ENCODE peak calls at places on chromosomes 3 and 15, in ten cellular contexts. Z, A, J, I, D, W, S, F, Y and N are unnamed samples.

GRCh38 chr15:99010743-99011142 is 3.2 kb upstream of the PGPEP1L start:
- DNase-seq in J (no peak), Z (no peak), D (no peak), Y (no peak), I (no peak), W (peak; percentile 35), A (no peak), S (no peak), F (no peak), N (no peak)

GRCh38 chr3:126743350-126743749 is 39.3 kb downstream of the CHCHD6 start:
- DNase-seq in I (no peak), F (no peak), W (no peak), J (no peak), Y (no peak), Z (no peak), A (no peak), S (no peak), D (no peak), N (no peak)

GRCh38 chr15:25641762-25642161 is 202.9 kb upstream of the UBE3A start:
- DNase-seq in Y (no peak), S (no peak), Z (no peak), F (no peak), A (no peak), W (no peak), I (no peak), D (no peak), J (no peak), N (no peak)

GRCh38 chr3:194337965-194338753 is 13.0 kb downstream of the CPN2 start:
- DNase-seq in A (no peak), J (no peak), Y (no peak), I (no peak), S (no peak), Z (no peak), D (no peak), F (no peak), W (peak; percentile 42), N (no peak)

GRCh38 chr15:49521802-49522201 is 98.8 kb downstream of the FGF7 start:
- DNase-seq in W (peak; percentile 33), Y (peak; percentile 5), J (no peak), F (no peak), I (peak; percentile 2), S (no peak), A (no peak), Z (no peak), D (no peak), N (no peak)

GRCh38 chr3:37400945-37401344 is 226.6 kb upstream of the LRRFIP2 start:
- DNase-seq in D (no peak), W (no peak), I (no peak), S (no peak), J (no peak), Y (no peak), A (no peak), Z (no peak), F (no peak), N (no peak)

GRCh38 chr15:54681578-54681977 is 515.2 kb downstream of the RSL24D1 start:
- DNase-seq in A (no peak), Y (no peak), Z (no peak), F (no peak), I (no peak), D (no peak), J (no peak), S (no peak), W (no peak), N (no peak)

GRCh38 chr3:170695486-170696069 is 109.7 kb upstream of the SLC7A14 start:
- DNase-seq in F (no peak), Z (no peak), D (no peak), Y (no peak), A (no peak), S (no peak), W (no peak), J (no peak), I (no peak), N (no peak)

GRCh38 chr15:77719450-77719849 is 86.7 kb upstream of the LINGO1 start:
- DNase-seq in D (no peak), J (no peak), W (no peak), F (no peak), Y (no peak), Z (no peak), S (no peak), I (no peak), A (no peak), N (no peak)

GRCh38 chr3:66344391-66344811 is 123.6 kb downstream of the SLC25A26 start:
- DNase-seq in D (no peak), S (no peak), W (no peak), A (no peak), I (peak; percentile 50), F (no peak), J (no peak), Y (no peak), Z (no peak), N (no peak)

DNA sequence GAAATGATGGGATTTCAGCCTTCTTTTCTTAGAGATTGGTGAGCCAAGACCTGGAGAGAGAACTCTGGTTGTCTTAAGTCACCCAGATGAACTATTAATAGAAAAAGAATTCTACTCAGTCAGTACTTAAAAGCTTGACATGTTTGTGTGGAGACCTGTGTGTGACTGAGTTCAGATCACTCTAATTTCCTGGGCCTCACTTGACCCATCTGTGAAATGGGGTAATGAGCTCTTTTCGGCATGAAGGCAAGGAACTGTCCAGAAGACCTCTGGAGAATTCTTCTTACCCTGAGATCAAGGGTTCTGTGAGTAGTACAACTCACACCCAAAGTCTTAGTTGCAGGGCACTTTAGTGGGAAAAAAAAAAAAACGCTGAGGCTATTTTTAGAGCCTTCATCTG is 92.9 kb downstream of the LPP start:
- DNase-seq in A (no peak), F (no peak), Y (no peak), W (no peak), I (no peak), S (no peak), J (no peak), Z (no peak), D (no peak), N (no peak)
- H3K27ac ChIP-seq in A (no peak overlapping the region), F (no peak overlapping the region), Y (no peak overlapping the region), W (no peak overlapping the region), I (no peak overlapping the region), S (no peak overlapping the region), J (no peak overlapping the region), Z (no peak overlapping the region), D (no peak overlapping the region), N (no peak overlapping the region)

GRCh38 chr3:101500208-101500607 is 12.8 kb downstream of the SENP7 start:
- DNase-seq in A (no peak), Y (no peak), I (no peak), W (no peak), Z (no peak), S (no peak), F (no peak), J (no peak), D (no peak), N (no peak)

GRCh38 chr3:101497803-101498202 is 15.2 kb downstream of the SENP7 start:
- DNase-seq in F (no peak), J (no peak), S (no peak), W (no peak), Y (no peak), A (no peak), I (no peak), Z (no peak), D (no peak), N (no peak)

GRCh38 chr3:101495552-101495951 is 17.5 kb downstream of the SENP7 start:
- DNase-seq in J (no peak), F (no peak), Z (no peak), Y (peak; percentile 27), A (no peak), W (no peak), S (no peak), I (no peak), D (no peak), N (no peak)
- TF ChIP-seq CTCF in J (no peak), F (no peak), Z (no peak), Y (peak; percentile 21), A (no peak), W (no peak), S (no peak), I (peak; percentile 46), D (no peak), N (no peak)

DNA sequence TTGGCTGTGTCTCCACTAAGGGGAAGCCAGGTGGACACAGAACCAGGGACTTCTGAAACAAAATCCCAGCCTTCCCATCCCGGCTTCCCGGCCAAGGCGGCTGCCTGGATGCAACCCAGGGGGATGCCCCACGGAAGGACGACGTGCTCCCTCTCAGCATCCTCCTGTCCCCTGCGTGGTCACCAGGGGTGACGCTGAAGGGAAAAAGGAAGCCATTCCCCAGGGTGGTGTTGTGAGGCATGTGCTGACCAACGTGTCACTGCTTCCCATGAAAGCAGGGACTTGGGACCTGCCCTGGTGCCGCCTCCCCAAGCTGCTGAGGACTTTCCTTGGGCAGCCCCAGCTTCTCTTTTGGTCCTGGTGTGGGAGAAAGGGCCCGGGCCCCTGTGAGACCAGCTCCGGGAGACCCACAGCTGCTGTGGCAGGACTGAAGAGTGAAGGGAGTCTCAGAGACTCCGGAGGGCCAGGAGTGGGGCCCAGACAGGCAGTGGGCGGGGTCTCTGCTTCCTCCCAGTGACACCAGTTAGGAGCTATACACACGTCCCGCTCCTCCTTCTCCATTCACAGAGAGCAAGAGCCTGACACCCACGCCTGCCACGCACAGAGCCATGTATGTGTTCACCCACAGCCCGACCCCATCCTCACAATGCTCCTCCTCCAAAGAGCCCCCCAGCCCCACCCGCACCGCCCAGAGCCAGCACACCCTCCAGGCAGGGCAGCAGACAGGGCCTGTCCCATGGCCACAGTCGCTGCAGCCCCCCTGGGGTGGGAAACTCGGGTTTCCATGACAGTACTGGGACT is 139.1 kb downstream of the NUP210 start:
- DNase-seq in A (peak; percentile 48), D (no peak), Y (no peak), S (no peak), F (no peak), I (no peak), J (no peak), W (no peak), Z (no peak), N (peak; percentile 33)
- H3K27ac ChIP-seq in A (peak overlapping the region; percentile 65), D (no peak overlapping the region), Y (no peak overlapping the region), S (peak overlapping the region; percentile 45), F (peak overlapping the region; percentile 82), I (peak overlapping the region; percentile 81), J (peak overlapping the region; percentile 87), W (no peak overlapping the region), Z (no peak overlapping the region), N (peak overlapping the region; percentile 43)

GRCh38 chr3:97938444-97938843 is 33.8 kb downstream of the RIOX2 start:
- DNase-seq in A (no peak), S (no peak), Z (no peak), W (peak; percentile 49), D (no peak), F (no peak), Y (no peak), I (no peak), J (no peak), N (no peak)

GRCh38 chr3:97942801-97943546 is 29.3 kb downstream of the RIOX2 start:
- DNase-seq in Y (no peak), A (no peak), F (no peak), J (no peak), Z (no peak), D (no peak), S (no peak), W (no peak), I (no peak), N (no peak)

GRCh38 chr3:97937205-97937604 is 35.0 kb downstream of the RIOX2 start:
- DNase-seq in D (no peak), S (no peak), W (no peak), A (no peak), I (no peak), Z (no peak), F (no peak), Y (no peak), J (no peak), N (no peak)

GRCh38 chr3:97935842-97936241 is 36.4 kb downstream of the RIOX2 start:
- DNase-seq in Y (no peak), A (no peak), F (no peak), J (no peak), S (no peak), W (no peak), I (no peak), Z (no peak), D (peak; percentile 5), N (no peak)

GRCh38 chr3:97940034-97940433 is 32.2 kb downstream of the RIOX2 start:
- DNase-seq in F (no peak), W (no peak), I (peak; percentile 26), Y (peak; percentile 6), A (no peak), S (no peak), J (no peak), D (no peak), Z (no peak), N (no peak)
- TF ChIP-seq CTCF in F (no peak), W (no peak), I (peak; percentile 54), Y (no peak), A (no peak), S (no peak), J (peak; percentile 35), D (no peak), Z (no peak), N (no peak)